ENCODE peak calls at places on chromosomes 3 and 15, in eight cellular contexts. P is fibroblast of the conjunctiva; E is endothelial cell; U is stimulated activated CD4-positive, alpha-beta T cell treated with anti-CD3 and anti-CD28 coated beads, Interleukin-2, amount 100 ng/mL, for 24 hours; I is pancreas; N is B cell; A is non-pigmented ciliary epithelial cell; S is pons. Z is an unnamed sample.

GRCh38 chr15:34993877-34994276 is 5.8 kb upstream of the ZNF770 start:
- DNase-seq in S (no peak), U (no peak), E (no peak), N (no peak), A (no peak), P (no peak), I (no peak), Z (no peak)

GRCh38 chr3:111621535-111621934 is 26.4 kb upstream of the ZBED2 start:
- DNase-seq in A (no peak), E (peak), U (peak), I (no peak), N (no peak), S (no peak), P (no peak), Z (no peak)

GRCh38 chr15:56243117-56243773 is 434 bp downstream of the RFX7 start:
- DNase-seq in U (peak), A (no peak), N (peak), P (no peak), I (peak), E (peak), S (peak), Z (no peak)

GRCh38 chr3:149120051-149120972 is 9.1 kb upstream of the HPS3 start:
- DNase-seq in N (peak), U (no peak), S (peak), I (no peak), A (no peak), E (no peak), P (peak), Z (no peak)

GRCh38 chr3:188673509-188674239 is 498.1 kb upstream of the TPRG1 start:
- DNase-seq in N (no peak), S (no peak), E (no peak), P (peak), U (no peak), I (no peak), A (peak), Z (no peak)

GRCh38 chr15:63736287-63736686 is 97.5 kb downstream of the HERC1 start:
- DNase-seq in E (no peak), U (no peak), I (no peak), A (no peak), N (no peak), S (no peak), P (no peak), Z (no peak)

GRCh38 chr3:52986938-52987337 is 58.9 kb downstream of the SFMBT1 start:
- DNase-seq in P (peak), A (peak), U (no peak), N (no peak), E (peak), S (no peak), I (no peak), Z (no peak)

GRCh38 chr3:186298876-186299275 is 63.2 kb downstream of the DGKG start:
- DNase-seq in I (no peak), S (peak), E (no peak), U (no peak), P (no peak), N (no peak), A (no peak), Z (no peak)

GRCh38 chr15:90165659-90166489 is 35.3 kb upstream of the SEMA4B start:
- DNase-seq in E (no peak), I (peak), A (peak), S (no peak), N (no peak), U (peak), P (peak), Z (peak)

GRCh38 chr3:47414666-47415587 is 34.1 kb downstream of the PTPN23 start:
- DNase-seq in I (no peak), P (no peak), S (peak), E (no peak), A (no peak), U (no peak), N (no peak), Z (no peak)

GRCh38 chr15:86857701-86858100 is 778.0 kb downstream of the AGBL1 start:
- DNase-seq in U (no peak), N (no peak), A (no peak), P (no peak), S (no peak), I (no peak), E (no peak), Z (no peak)

GRCh38 chr15:98077186-98077585 is 116.7 kb downstream of the ARRDC4 start:
- DNase-seq in U (no peak), S (no peak), E (no peak), N (no peak), A (no peak), I (no peak), P (no peak), Z (no peak)

GRCh38 chr15:69459063-69459462 is 6.4 kb downstream of the RPLP1 start:
- DNase-seq in A (no peak), S (no peak), E (no peak), U (no peak), I (no peak), P (no peak), N (no peak), Z (no peak)

GRCh38 chr3:170429050-170429449 is 10.4 kb downstream of the CLDN11 start:
- DNase-seq in P (no peak), I (no peak), E (no peak), U (no peak), S (no peak), A (peak), N (no peak), Z (no peak)